ENCODE peak calls at places on chromosomes 3 and 15, in four cellular contexts. One of them, this sample, is unnamed.

GRCh38 chr3:144590854-144591253 is 619.2 kb downstream of the DIPK2A start:
- DNase-seq in HepG2: no peak
- DNase-seq in WTC11: no peak
- DNase-seq in K562: no peak
- DNase-seq in this sample: no peak

GRCh38 chr15:38085104-38085503 is 150.7 kb downstream of the TMCO5A start:
- DNase-seq in WTC11: no peak
- DNase-seq in HepG2: no peak
- DNase-seq in K562: no peak
- DNase-seq in this sample: peak

GRCh38 chr3:62246094-62246493 is 127.3 kb downstream of the FEZF2 start:
- DNase-seq in HepG2: no peak
- DNase-seq in WTC11: no peak
- DNase-seq in K562: no peak
- DNase-seq in this sample: no peak

GRCh38 chr15:70059476-70060213 is 38.1 kb downstream of the TLE3 start:
- DNase-seq in HepG2: no peak
- DNase-seq in K562: no peak
- DNase-seq in WTC11: peak
- DNase-seq in this sample: no peak

GRCh38 chr3:30664884-30665283 is 58.5 kb downstream of the TGFBR2 start:
- DNase-seq in K562: no peak
- DNase-seq in HepG2: no peak
- DNase-seq in WTC11: no peak
- DNase-seq in this sample: no peak

GRCh38 chr3:111246967-111247760 is 175.5 kb downstream of the NECTIN3 start:
- DNase-seq in K562: no peak
- DNase-seq in HepG2: peak
- DNase-seq in WTC11: no peak
- DNase-seq in this sample: no peak

GRCh38 chr3:186382217-186382885 is 20.3 kb upstream of the DGKG start:
- DNase-seq in K562: no peak
- DNase-seq in HepG2: no peak
- DNase-seq in WTC11: no peak
- DNase-seq in this sample: no peak

GRCh38 chr3:127915115-127915936 is at the start of gene KBTBD12:
- DNase-seq in HepG2: no peak
- DNase-seq in K562: no peak
- DNase-seq in WTC11: peak
- DNase-seq in this sample: no peak

GRCh38 chr15:24823473-24823872 is 131.3 kb upstream of the SNRPN start:
- DNase-seq in HepG2: no peak
- DNase-seq in WTC11: peak
- DNase-seq in K562: peak
- DNase-seq in this sample: no peak

GRCh38 chr15:73681856-73682596 is 2.2 kb upstream of the CD276 start:
- DNase-seq in WTC11: no peak
- DNase-seq in K562: no peak
- DNase-seq in HepG2: no peak
- DNase-seq in this sample: no peak

GRCh38 chr3:4741404-4742307 is 237.6 kb upstream of the BHLHE40 start:
- DNase-seq in K562: peak
- DNase-seq in HepG2: peak
- DNase-seq in WTC11: no peak
- DNase-seq in this sample: no peak

GRCh38 chr15:81155375-81156218 is 21.5 kb downstream of the CFAP161 start:
- DNase-seq in K562: peak
- DNase-seq in HepG2: peak
- DNase-seq in WTC11: no peak
- DNase-seq in this sample: no peak

GRCh38 chr3:195219351-195220045 is 51.5 kb downstream of the XXYLT1 start:
- DNase-seq in HepG2: no peak
- DNase-seq in K562: no peak
- DNase-seq in WTC11: no peak
- DNase-seq in this sample: no peak

GRCh38 chr3:187125319-187126031 is 13.8 kb downstream of the RPL39L start:
- DNase-seq in K562: no peak
- DNase-seq in WTC11: no peak
- DNase-seq in HepG2: no peak
- DNase-seq in this sample: peak

GRCh38 chr15:89496155-89497098 is at the start of gene RHCG:
- DNase-seq in HepG2: peak
- DNase-seq in WTC11: peak
- DNase-seq in K562: peak
- DNase-seq in this sample: no peak

GRCh38 chr15:63234479-63234878 is 42.9 kb upstream of the APH1B start:
- DNase-seq in HepG2: no peak
- DNase-seq in K562: no peak
- DNase-seq in WTC11: no peak
- DNase-seq in this sample: no peak

GRCh38 chr3:24351779-24352469 is 142.7 kb downstream of the THRB start:
- DNase-seq in K562: peak
- DNase-seq in WTC11: no peak
- DNase-seq in HepG2: no peak
- DNase-seq in this sample: no peak

DNA sequence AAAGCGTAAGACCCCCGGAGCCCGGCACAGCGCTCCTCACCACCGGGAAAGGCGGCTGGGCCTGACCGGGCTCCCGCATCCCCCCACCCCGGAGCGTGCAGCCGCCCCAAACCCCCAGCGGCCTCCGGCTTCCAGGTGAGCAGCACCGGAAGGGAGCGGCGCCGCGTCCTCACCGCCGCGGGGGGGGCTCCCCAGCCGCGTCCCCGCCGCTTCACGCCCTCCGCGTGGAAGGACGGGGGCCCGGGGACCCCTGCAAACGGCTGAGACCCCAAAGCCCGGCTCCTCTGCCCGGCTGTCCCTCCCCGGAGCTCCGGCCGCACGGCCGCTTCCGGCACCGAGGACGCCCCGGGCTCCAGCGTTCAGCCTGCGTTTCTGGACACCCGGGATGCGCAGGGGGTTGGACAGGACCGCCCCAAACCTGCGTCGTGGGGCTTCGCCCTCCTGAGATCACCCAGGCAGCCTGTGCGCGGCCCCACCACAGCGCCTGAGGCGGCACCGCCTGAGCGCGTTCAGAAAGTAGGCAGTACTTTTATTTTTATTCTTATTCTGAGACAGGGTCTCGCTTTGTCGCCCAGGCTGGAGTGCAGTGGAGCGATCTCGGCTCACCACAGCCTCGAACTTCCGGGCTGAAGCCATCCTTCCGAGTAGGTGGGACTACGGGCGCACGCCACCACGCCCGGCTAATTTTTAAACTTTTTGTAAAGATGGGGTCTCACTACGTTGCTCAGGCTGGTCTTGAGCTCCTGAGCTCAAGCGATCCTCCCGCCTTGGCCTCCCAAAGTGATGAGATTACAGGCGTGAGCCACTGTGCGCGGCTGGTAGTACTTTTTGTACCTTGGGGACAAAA is 51.6 kb upstream of the BLM start:
- DNase-seq in K562: peak
- DNase-seq in HepG2: peak
- DNase-seq in WTC11: peak
- DNase-seq in this sample: peak
- TF ChIP-seq ETV6 in K562: no peak
- TF ChIP-seq ETV6 in HepG2: no peak
- TF ChIP-seq ETV6 in WTC11: no peak
- TF ChIP-seq ETV6 in this sample: peak

GRCh38 chr3:172065967-172066762 is 26.8 kb downstream of the FNDC3B start:
- DNase-seq in HepG2: peak
- DNase-seq in K562: no peak
- DNase-seq in WTC11: no peak
- DNase-seq in this sample: peak
- TF ChIP-seq ETV6 in HepG2: no peak
- TF ChIP-seq ETV6 in K562: no peak
- TF ChIP-seq ETV6 in WTC11: no peak
- TF ChIP-seq ETV6 in this sample: no peak

GRCh38 chr3:128922804-128923459 is 43.5 kb downstream of the ACAD9 start:
- DNase-seq in K562: no peak
- DNase-seq in HepG2: no peak
- DNase-seq in WTC11: no peak
- DNase-seq in this sample: no peak
- TF ChIP-seq ETV6 in K562: no peak
- TF ChIP-seq ETV6 in HepG2: no peak
- TF ChIP-seq ETV6 in WTC11: no peak
- TF ChIP-seq ETV6 in this sample: no peak

GRCh38 chr3:160006282-160007163 is 17.9 kb downstream of the IL12A start:
- DNase-seq in HepG2: peak
- DNase-seq in K562: peak
- DNase-seq in WTC11: peak
- DNase-seq in this sample: no peak
- TF ChIP-seq ETV6 in HepG2: no peak
- TF ChIP-seq ETV6 in K562: no peak
- TF ChIP-seq ETV6 in WTC11: no peak
- TF ChIP-seq ETV6 in this sample: no peak

GRCh38 chr3:9173445-9173844 is 76.0 kb downstream of the SRGAP3 start:
- DNase-seq in HepG2: no peak
- DNase-seq in WTC11: no peak
- DNase-seq in K562: no peak
- DNase-seq in this sample: no peak

GRCh38 chr3:9170851-9171160 is 78.6 kb downstream of the SRGAP3 start:
- DNase-seq in HepG2: no peak
- DNase-seq in WTC11: no peak
- DNase-seq in K562: no peak
- DNase-seq in this sample: no peak

GRCh38 chr3:9178697-9179096 is 70.7 kb downstream of the SRGAP3 start:
- DNase-seq in WTC11: no peak
- DNase-seq in K562: no peak
- DNase-seq in HepG2: no peak
- DNase-seq in this sample: no peak

GRCh38 chr3:9172851-9173320 is 76.6 kb downstream of the SRGAP3 start:
- DNase-seq in HepG2: peak
- DNase-seq in K562: no peak
- DNase-seq in WTC11: no peak
- DNase-seq in this sample: no peak

DNA sequence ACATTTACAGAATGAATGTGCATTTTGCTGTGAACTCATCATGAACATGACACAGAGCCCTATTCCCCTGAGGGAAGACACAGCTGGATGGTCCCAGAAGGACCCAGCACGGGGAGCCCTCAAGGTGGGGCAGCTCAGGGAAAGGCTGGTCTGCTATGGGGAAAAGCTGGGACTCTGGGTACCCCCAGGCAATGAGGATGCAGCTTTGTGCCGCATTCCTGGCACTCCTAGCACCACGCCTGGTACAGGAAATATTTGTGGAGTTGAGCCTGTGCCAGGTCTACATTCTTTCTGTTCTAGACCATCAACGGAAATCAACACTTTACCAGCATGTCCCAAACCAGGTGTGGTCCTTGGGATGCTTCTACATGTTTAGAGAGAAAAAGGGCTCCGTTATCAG is 74.0 kb downstream of the SRGAP3 start:
- DNase-seq in K562: no peak
- DNase-seq in HepG2: no peak
- DNase-seq in WTC11: no peak
- DNase-seq in this sample: no peak
- TF ChIP-seq ETV6 in K562: no peak
- TF ChIP-seq ETV6 in HepG2: no peak
- TF ChIP-seq ETV6 in WTC11: no peak
- TF ChIP-seq ETV6 in this sample: no peak

DNA sequence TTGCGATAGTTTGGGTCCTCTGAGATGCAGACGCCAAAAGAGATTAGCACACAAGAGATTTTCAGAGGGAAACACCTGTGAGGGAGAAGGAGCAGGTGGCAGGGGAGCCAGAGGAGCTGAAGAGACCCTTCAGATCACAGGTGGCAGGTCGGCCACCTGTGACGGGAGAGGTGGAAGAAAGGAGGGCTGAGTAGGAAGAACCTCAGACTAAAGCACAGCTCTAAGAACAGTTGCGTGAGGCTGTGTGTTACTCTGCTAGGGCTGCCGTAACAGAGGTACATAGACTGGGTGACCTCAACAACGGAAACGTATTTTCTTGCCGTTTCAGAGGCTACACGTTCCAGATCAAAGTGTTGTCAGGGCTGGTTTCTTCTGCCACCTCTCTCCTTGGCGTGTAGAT is 38.5 kb downstream of the C2CD4A start:
- DNase-seq in K562: no peak
- DNase-seq in WTC11: no peak
- DNase-seq in HepG2: no peak
- DNase-seq in this sample: no peak
- TF ChIP-seq ETV6 in K562: no peak
- TF ChIP-seq ETV6 in WTC11: no peak
- TF ChIP-seq ETV6 in HepG2: no peak
- TF ChIP-seq ETV6 in this sample: no peak